ENCODE peak calls at places on chromosome 3, in six cellular contexts. One of them, this sample, is unnamed.
A peak's percentile ranks its signal among the peaks of the same experiment; 100 is the strongest.

GRCh38 chr3:172065534-172065933 is 26.2 kb downstream of the FNDC3B start:
- DNase-seq in omental fat pad: no peak
- DNase-seq in activated B cell treated with CpG ODN at 0.5 μM for 24 hours: no peak
- DNase-seq in Caco-2: no peak
- DNase-seq in A549: no peak
- DNase-seq in RWPE1: no peak
- DNase-seq in this sample: no peak

GRCh38 chr3:123031051-123031450 is 3.5 kb upstream of the SEMA5B start:
- DNase-seq in A549: no peak
- DNase-seq in RWPE1: no peak
- DNase-seq in Caco-2: no peak
- DNase-seq in activated B cell treated with CpG ODN at 0.5 μM for 24 hours: no peak
- DNase-seq in omental fat pad: no peak
- DNase-seq in this sample: no peak

GRCh38 chr3:193971268-193971751 is 164.6 kb upstream of the HES1 start:
- DNase-seq in RWPE1: peak; percentile 42
- DNase-seq in Caco-2: no peak
- DNase-seq in A549: peak; percentile 12
- DNase-seq in activated B cell treated with CpG ODN at 0.5 μM for 24 hours: peak; percentile 37
- DNase-seq in omental fat pad: no peak
- DNase-seq in this sample: peak; percentile 71

GRCh38 chr3:195697582-195698324 is 23.0 kb upstream of the MUC20 start:
- DNase-seq in Caco-2: no peak
- DNase-seq in A549: peak; percentile 79
- DNase-seq in omental fat pad: no peak
- DNase-seq in activated B cell treated with CpG ODN at 0.5 μM for 24 hours: no peak
- DNase-seq in RWPE1: peak; percentile 81
- DNase-seq in this sample: peak; percentile 91

GRCh38 chr3:192409203-192409837 is 318.0 kb downstream of the FGF12 start:
- DNase-seq in omental fat pad: no peak
- DNase-seq in activated B cell treated with CpG ODN at 0.5 μM for 24 hours: no peak
- DNase-seq in A549: peak; percentile 43
- DNase-seq in RWPE1: peak; percentile 26
- DNase-seq in Caco-2: no peak
- DNase-seq in this sample: peak; percentile 28

GRCh38 chr3:87175662-87176230 is 51.4 kb upstream of the CHMP2B start:
- DNase-seq in A549: no peak
- DNase-seq in RWPE1: no peak
- DNase-seq in omental fat pad: no peak
- DNase-seq in activated B cell treated with CpG ODN at 0.5 μM for 24 hours: no peak
- DNase-seq in Caco-2: no peak
- DNase-seq in this sample: no peak

GRCh38 chr3:52527732-52528595 is 5.7 kb downstream of the NT5DC2 start:
- DNase-seq in omental fat pad: no peak
- DNase-seq in A549: no peak
- DNase-seq in activated B cell treated with CpG ODN at 0.5 μM for 24 hours: no peak
- DNase-seq in RWPE1: no peak
- DNase-seq in Caco-2: no peak
- DNase-seq in this sample: no peak

GRCh38 chr3:39171860-39172259 is 18.5 kb upstream of the CSRNP1 start:
- DNase-seq in Caco-2: no peak
- DNase-seq in activated B cell treated with CpG ODN at 0.5 μM for 24 hours: no peak
- DNase-seq in omental fat pad: no peak
- DNase-seq in A549: no peak
- DNase-seq in RWPE1: no peak
- DNase-seq in this sample: no peak

GRCh38 chr3:194174407-194174806 is 38.5 kb downstream of the HES1 start:
- DNase-seq in omental fat pad: no peak
- DNase-seq in RWPE1: no peak
- DNase-seq in A549: no peak
- DNase-seq in Caco-2: no peak
- DNase-seq in activated B cell treated with CpG ODN at 0.5 μM for 24 hours: no peak
- DNase-seq in this sample: no peak

GRCh38 chr3:157104928-157105652 is 54.9 kb downstream of the CCNL1 start:
- DNase-seq in A549: no peak
- DNase-seq in RWPE1: no peak
- DNase-seq in omental fat pad: no peak
- DNase-seq in Caco-2: no peak
- DNase-seq in activated B cell treated with CpG ODN at 0.5 μM for 24 hours: no peak
- DNase-seq in this sample: no peak

GRCh38 chr3:46564190-46565112 is 1.7 kb downstream of the LRRC2 start:
- DNase-seq in Caco-2: no peak
- DNase-seq in A549: no peak
- DNase-seq in activated B cell treated with CpG ODN at 0.5 μM for 24 hours: no peak
- DNase-seq in omental fat pad: no peak
- DNase-seq in RWPE1: no peak
- DNase-seq in this sample: no peak

GRCh38 chr3:151992326-151993041 is 119.0 kb downstream of the SUCNR1 start:
- DNase-seq in Caco-2: no peak
- DNase-seq in activated B cell treated with CpG ODN at 0.5 μM for 24 hours: no peak
- DNase-seq in RWPE1: no peak
- DNase-seq in A549: no peak
- DNase-seq in omental fat pad: no peak
- DNase-seq in this sample: no peak

GRCh38 chr3:308597-309321 is 112.2 kb downstream of the CHL1 start:
- DNase-seq in Caco-2: no peak
- DNase-seq in activated B cell treated with CpG ODN at 0.5 μM for 24 hours: no peak
- DNase-seq in RWPE1: no peak
- DNase-seq in A549: no peak
- DNase-seq in omental fat pad: no peak
- DNase-seq in this sample: no peak

GRCh38 chr3:147773236-147773635 is 364.1 kb downstream of the ZIC1 start:
- DNase-seq in A549: no peak
- DNase-seq in activated B cell treated with CpG ODN at 0.5 μM for 24 hours: no peak
- DNase-seq in RWPE1: no peak
- DNase-seq in Caco-2: no peak
- DNase-seq in omental fat pad: no peak
- DNase-seq in this sample: no peak

GRCh38 chr3:150391200-150391599 is 16.9 kb upstream of the TSC22D2 start:
- DNase-seq in A549: no peak
- DNase-seq in activated B cell treated with CpG ODN at 0.5 μM for 24 hours: no peak
- DNase-seq in omental fat pad: no peak
- DNase-seq in RWPE1: no peak
- DNase-seq in Caco-2: no peak
- DNase-seq in this sample: peak; percentile 38

GRCh38 chr3:47578691-47579632 is at the start of gene CSPG5:
- DNase-seq in Caco-2: peak; percentile 47
- DNase-seq in activated B cell treated with CpG ODN at 0.5 μM for 24 hours: peak; percentile 46
- DNase-seq in RWPE1: no peak
- DNase-seq in A549: no peak
- DNase-seq in omental fat pad: no peak
- DNase-seq in this sample: no peak

GRCh38 chr3:86702381-86702958 is 288.5 kb downstream of the VGLL3 start:
- DNase-seq in A549: no peak
- DNase-seq in RWPE1: peak; percentile 5
- DNase-seq in activated B cell treated with CpG ODN at 0.5 μM for 24 hours: no peak
- DNase-seq in omental fat pad: no peak
- DNase-seq in Caco-2: no peak
- DNase-seq in this sample: peak; percentile 13

GRCh38 chr3:62601238-62601856 is 228.0 kb upstream of the FEZF2 start:
- DNase-seq in Caco-2: no peak
- DNase-seq in A549: no peak
- DNase-seq in RWPE1: peak; percentile 63
- DNase-seq in omental fat pad: no peak
- DNase-seq in activated B cell treated with CpG ODN at 0.5 μM for 24 hours: no peak
- DNase-seq in this sample: peak; percentile 68

GRCh38 chr3:126252373-126252772 is 72.0 kb upstream of the ALDH1L1 start:
- DNase-seq in A549: no peak
- DNase-seq in RWPE1: no peak
- DNase-seq in omental fat pad: no peak
- DNase-seq in activated B cell treated with CpG ODN at 0.5 μM for 24 hours: no peak
- DNase-seq in Caco-2: no peak
- DNase-seq in this sample: no peak

GRCh38 chr3:22933051-22933450 is 270.1 kb upstream of the UBE2E2 start:
- DNase-seq in Caco-2: no peak
- DNase-seq in A549: no peak
- DNase-seq in RWPE1: no peak
- DNase-seq in omental fat pad: no peak
- DNase-seq in activated B cell treated with CpG ODN at 0.5 μM for 24 hours: no peak
- DNase-seq in this sample: no peak

GRCh38 chr3:149541091-149541491 is 66.6 kb downstream of the TM4SF4 start:
- DNase-seq in omental fat pad: no peak
- DNase-seq in Caco-2: no peak
- DNase-seq in activated B cell treated with CpG ODN at 0.5 μM for 24 hours: no peak
- DNase-seq in A549: peak; percentile 78
- DNase-seq in RWPE1: no peak
- DNase-seq in this sample: no peak

GRCh38 chr3:30810617-30811016 is 83.8 kb downstream of the GADL1 start:
- DNase-seq in A549: no peak
- DNase-seq in omental fat pad: no peak
- DNase-seq in RWPE1: no peak
- DNase-seq in activated B cell treated with CpG ODN at 0.5 μM for 24 hours: no peak
- DNase-seq in Caco-2: no peak
- DNase-seq in this sample: no peak

GRCh38 chr3:45224824-45225464 is 1.1 kb downstream of the TMEM158 start:
- DNase-seq in Caco-2: peak; percentile 84
- DNase-seq in A549: peak; percentile 75
- DNase-seq in RWPE1: peak; percentile 29
- DNase-seq in activated B cell treated with CpG ODN at 0.5 μM for 24 hours: peak; percentile 26
- DNase-seq in omental fat pad: no peak
- DNase-seq in this sample: peak; percentile 67

GRCh38 chr3:42709621-42710020 is 7.0 kb upstream of the HHATL start:
- DNase-seq in RWPE1: no peak
- DNase-seq in Caco-2: no peak
- DNase-seq in A549: no peak
- DNase-seq in activated B cell treated with CpG ODN at 0.5 μM for 24 hours: peak; percentile 11
- DNase-seq in omental fat pad: no peak
- DNase-seq in this sample: no peak

GRCh38 chr3:63230146-63230545 is 48.0 kb upstream of the SYNPR start:
- DNase-seq in RWPE1: no peak
- DNase-seq in A549: no peak
- DNase-seq in Caco-2: no peak
- DNase-seq in activated B cell treated with CpG ODN at 0.5 μM for 24 hours: no peak
- DNase-seq in omental fat pad: no peak
- DNase-seq in this sample: no peak

DNA sequence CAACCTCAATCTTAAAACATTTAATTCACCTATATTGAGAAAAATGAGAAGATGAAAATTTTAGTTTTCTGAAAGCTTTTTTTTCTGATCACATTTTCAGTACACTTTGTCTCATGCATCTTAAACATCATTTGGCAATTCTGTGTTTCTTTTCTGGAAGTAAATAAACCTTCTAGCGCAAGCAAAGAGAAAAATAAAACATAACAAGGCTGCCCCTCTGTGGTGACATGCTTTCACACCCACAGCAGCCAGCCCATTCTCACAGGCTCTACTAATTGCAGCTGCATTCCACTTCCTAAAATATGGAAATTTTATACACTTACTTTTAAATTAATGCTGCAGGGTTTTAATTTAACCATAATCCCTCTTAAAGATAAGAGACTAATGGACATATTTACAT is 90.0 kb downstream of the NEK10 start:
- DNase-seq in A549: peak; percentile 19
- DNase-seq in Caco-2: peak; percentile 9
- DNase-seq in RWPE1: no peak
- DNase-seq in omental fat pad: no peak
- DNase-seq in activated B cell treated with CpG ODN at 0.5 μM for 24 hours: no peak
- DNase-seq in this sample: peak; percentile 20
- TF ChIP-seq CTCF in A549: peak; percentile 45
- TF ChIP-seq CTCF in Caco-2: no peak
- TF ChIP-seq CTCF in RWPE1: peak; percentile 15
- TF ChIP-seq CTCF in omental fat pad: no peak
- TF ChIP-seq CTCF in activated B cell treated with CpG ODN at 0.5 μM for 24 hours: no peak
- TF ChIP-seq CTCF in this sample: no peak

GRCh38 chr3:138939563-138940241 is 7.2 kb downstream of the FOXL2 start:
- DNase-seq in omental fat pad: no peak
- DNase-seq in A549: no peak
- DNase-seq in activated B cell treated with CpG ODN at 0.5 μM for 24 hours: no peak
- DNase-seq in RWPE1: no peak
- DNase-seq in Caco-2: no peak
- DNase-seq in this sample: no peak
- TF ChIP-seq CTCF in omental fat pad: no peak
- TF ChIP-seq CTCF in A549: no peak
- TF ChIP-seq CTCF in activated B cell treated with CpG ODN at 0.5 μM for 24 hours: no peak
- TF ChIP-seq CTCF in RWPE1: no peak
- TF ChIP-seq CTCF in Caco-2: no peak
- TF ChIP-seq CTCF in this sample: no peak

DNA sequence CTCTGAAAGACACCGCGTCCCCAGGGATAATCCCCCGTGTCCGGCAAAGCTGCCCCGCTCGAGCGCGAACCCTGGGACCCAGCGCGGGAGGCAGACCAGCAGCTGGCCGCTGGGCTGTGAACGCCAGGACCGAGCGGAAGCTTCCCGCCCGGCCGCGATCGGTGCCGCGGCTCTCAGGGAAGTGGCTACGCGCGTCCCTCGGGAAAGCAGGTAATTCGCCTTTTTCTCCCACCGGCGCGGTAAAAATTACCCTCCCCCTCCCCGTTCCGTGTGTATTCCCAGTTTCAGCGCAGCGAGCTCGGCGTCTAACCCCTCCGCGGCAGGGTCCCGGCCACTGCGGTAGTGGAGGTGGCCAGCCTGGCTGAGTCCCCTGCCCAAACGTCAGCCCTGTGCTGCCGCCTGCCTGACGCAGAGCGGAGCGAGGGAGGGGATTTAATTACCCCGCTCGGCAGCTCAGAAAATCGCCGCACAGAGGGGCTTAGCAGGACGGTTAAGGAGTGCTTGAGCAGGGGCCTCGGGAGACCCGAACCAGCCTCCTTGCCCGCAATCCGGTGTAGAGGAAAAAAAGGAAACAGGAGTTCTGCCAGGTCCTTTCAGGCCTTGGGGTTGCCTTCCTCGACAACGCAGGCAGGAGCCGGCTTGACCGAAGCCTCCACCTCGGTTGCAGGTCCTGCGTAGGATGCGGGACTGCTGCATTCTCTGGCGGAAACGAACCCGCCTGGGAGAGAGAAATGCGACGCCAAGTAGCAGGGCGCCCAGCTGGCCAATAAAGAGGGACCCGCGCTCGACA is 2.9 kb downstream of the GATA2 start:
- DNase-seq in omental fat pad: peak; percentile 20
- DNase-seq in Caco-2: peak; percentile 48
- DNase-seq in A549: no peak
- DNase-seq in RWPE1: no peak
- DNase-seq in activated B cell treated with CpG ODN at 0.5 μM for 24 hours: peak; percentile 29
- DNase-seq in this sample: no peak
- TF ChIP-seq CTCF in omental fat pad: no peak
- TF ChIP-seq CTCF in Caco-2: no peak
- TF ChIP-seq CTCF in A549: no peak
- TF ChIP-seq CTCF in RWPE1: peak; percentile 14
- TF ChIP-seq CTCF in activated B cell treated with CpG ODN at 0.5 μM for 24 hours: no peak
- TF ChIP-seq CTCF in this sample: no peak

DNA sequence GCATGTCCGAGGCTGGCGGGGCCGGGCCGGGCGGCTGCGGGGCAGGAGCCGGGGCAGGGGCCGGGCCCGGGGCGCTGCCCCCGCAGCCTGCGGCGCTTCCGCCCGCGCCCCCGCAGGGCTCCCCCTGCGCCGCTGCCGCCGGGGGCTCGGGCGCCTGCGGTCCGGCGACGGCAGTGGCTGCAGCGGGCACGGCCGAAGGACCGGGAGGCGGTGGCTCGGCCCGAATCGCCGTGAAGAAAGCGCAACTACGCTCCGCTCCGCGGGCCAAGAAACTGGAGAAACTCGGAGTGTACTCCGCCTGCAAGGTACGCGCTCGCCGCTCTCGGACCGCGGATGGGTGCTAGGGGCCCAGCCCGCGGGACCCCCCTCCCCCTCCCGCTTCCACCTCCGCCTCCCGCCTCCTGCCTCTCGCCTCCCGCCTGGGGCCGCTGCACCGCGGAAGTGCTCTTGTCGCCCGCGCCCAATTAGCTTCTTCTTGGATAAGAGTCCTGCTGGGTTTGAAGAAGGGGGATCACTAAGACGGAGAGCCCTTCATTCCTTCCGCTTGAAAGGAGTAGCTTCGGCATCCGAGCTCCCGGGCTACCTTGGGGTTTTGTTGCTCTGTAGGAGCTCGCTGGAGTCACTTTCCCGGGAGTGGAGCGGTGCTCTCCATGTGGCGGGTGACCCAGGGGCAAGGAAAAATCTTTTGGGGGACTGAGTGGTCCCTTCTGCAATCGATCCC is 390 bp downstream of the KAT2B start:
- DNase-seq in Caco-2: peak; percentile 74
- DNase-seq in RWPE1: peak; percentile 46
- DNase-seq in A549: peak; percentile 72
- DNase-seq in activated B cell treated with CpG ODN at 0.5 μM for 24 hours: peak; percentile 68
- DNase-seq in omental fat pad: no peak
- DNase-seq in this sample: peak; percentile 77
- TF ChIP-seq CTCF in Caco-2: no peak
- TF ChIP-seq CTCF in RWPE1: no peak
- TF ChIP-seq CTCF in A549: peak; percentile 8
- TF ChIP-seq CTCF in activated B cell treated with CpG ODN at 0.5 μM for 24 hours: no peak
- TF ChIP-seq CTCF in omental fat pad: no peak
- TF ChIP-seq CTCF in this sample: no peak

This sample was measured in MCF 10A.